ENCODE peak calls at places on chromosome 6, in six cellular contexts. One of them, this sample, is unnamed.

GRCh38 chr6:134896881-134897280 is 53.0 kb downstream of the ALDH8A1 start:
- DNase-seq in PC-9: no peak
- DNase-seq in HepG2: no peak
- DNase-seq in activated CD4-positive, alpha-beta T cell treated with anti-CD3 and anti-CD28 coated beads for 36 hours: no peak
- DNase-seq in fibroblast of mammary gland: no peak
- DNase-seq in GM23248: no peak
- DNase-seq in this sample: no peak

GRCh38 chr6:25628471-25629201 is 23.4 kb upstream of the SCGN start:
- DNase-seq in PC-9: no peak
- DNase-seq in HepG2: no peak
- DNase-seq in activated CD4-positive, alpha-beta T cell treated with anti-CD3 and anti-CD28 coated beads for 36 hours: no peak
- DNase-seq in fibroblast of mammary gland: peak
- DNase-seq in GM23248: no peak
- DNase-seq in this sample: no peak

GRCh38 chr6:104896914-104897313 is 37.2 kb upstream of the HACE1 start:
- DNase-seq in PC-9: no peak
- DNase-seq in HepG2: no peak
- DNase-seq in activated CD4-positive, alpha-beta T cell treated with anti-CD3 and anti-CD28 coated beads for 36 hours: no peak
- DNase-seq in fibroblast of mammary gland: peak
- DNase-seq in GM23248: peak
- DNase-seq in this sample: no peak

GRCh38 chr6:277746-278145 is 14.5 kb upstream of the DUSP22 start:
- DNase-seq in PC-9: no peak
- DNase-seq in HepG2: no peak
- DNase-seq in activated CD4-positive, alpha-beta T cell treated with anti-CD3 and anti-CD28 coated beads for 36 hours: no peak
- DNase-seq in fibroblast of mammary gland: no peak
- DNase-seq in GM23248: no peak
- DNase-seq in this sample: no peak

GRCh38 chr6:142372348-142372747 is 70.5 kb downstream of the ADGRG6 start:
- DNase-seq in PC-9: peak
- DNase-seq in HepG2: no peak
- DNase-seq in activated CD4-positive, alpha-beta T cell treated with anti-CD3 and anti-CD28 coated beads for 36 hours: no peak
- DNase-seq in fibroblast of mammary gland: peak
- DNase-seq in GM23248: no peak
- DNase-seq in this sample: no peak

GRCh38 chr6:81895511-81896185 is 143.2 kb upstream of the TENT5A start:
- DNase-seq in PC-9: peak
- DNase-seq in HepG2: peak
- DNase-seq in activated CD4-positive, alpha-beta T cell treated with anti-CD3 and anti-CD28 coated beads for 36 hours: no peak
- DNase-seq in fibroblast of mammary gland: peak
- DNase-seq in GM23248: peak
- DNase-seq in this sample: no peak

GRCh38 chr6:28125396-28125795 is 987 bp downstream of the ZSCAN16 start:
- DNase-seq in PC-9: no peak
- DNase-seq in HepG2: no peak
- DNase-seq in activated CD4-positive, alpha-beta T cell treated with anti-CD3 and anti-CD28 coated beads for 36 hours: no peak
- DNase-seq in fibroblast of mammary gland: no peak
- DNase-seq in GM23248: no peak
- DNase-seq in this sample: no peak

GRCh38 chr6:119637768-119638167 is 288.2 kb upstream of the MAN1A1 start:
- DNase-seq in PC-9: no peak
- DNase-seq in HepG2: no peak
- DNase-seq in activated CD4-positive, alpha-beta T cell treated with anti-CD3 and anti-CD28 coated beads for 36 hours: no peak
- DNase-seq in fibroblast of mammary gland: no peak
- DNase-seq in GM23248: no peak
- DNase-seq in this sample: no peak

GRCh38 chr6:35083507-35083906 is 57.6 kb downstream of the TCP11 start:
- DNase-seq in PC-9: no peak
- DNase-seq in HepG2: no peak
- DNase-seq in activated CD4-positive, alpha-beta T cell treated with anti-CD3 and anti-CD28 coated beads for 36 hours: no peak
- DNase-seq in fibroblast of mammary gland: no peak
- DNase-seq in GM23248: no peak
- DNase-seq in this sample: no peak

GRCh38 chr6:111715321-111715720 is 109.6 kb upstream of the TRAF3IP2 start:
- DNase-seq in PC-9: no peak
- DNase-seq in HepG2: no peak
- DNase-seq in activated CD4-positive, alpha-beta T cell treated with anti-CD3 and anti-CD28 coated beads for 36 hours: peak
- DNase-seq in fibroblast of mammary gland: no peak
- DNase-seq in GM23248: no peak
- DNase-seq in this sample: no peak

GRCh38 chr6:33314515-33314942 is 651 bp upstream of the TAPBP start:
- DNase-seq in PC-9: peak
- DNase-seq in HepG2: peak
- DNase-seq in activated CD4-positive, alpha-beta T cell treated with anti-CD3 and anti-CD28 coated beads for 36 hours: peak
- DNase-seq in fibroblast of mammary gland: peak
- DNase-seq in GM23248: peak
- DNase-seq in this sample: no peak

GRCh38 chr6:36666726-36667591 is 11.6 kb upstream of the CDKN1A start:
- DNase-seq in PC-9: peak
- DNase-seq in HepG2: peak
- DNase-seq in activated CD4-positive, alpha-beta T cell treated with anti-CD3 and anti-CD28 coated beads for 36 hours: no peak
- DNase-seq in fibroblast of mammary gland: peak
- DNase-seq in GM23248: peak
- DNase-seq in this sample: no peak

GRCh38 chr6:52087498-52087999 is at the start of gene PKHD1:
- DNase-seq in PC-9: no peak
- DNase-seq in HepG2: peak
- DNase-seq in activated CD4-positive, alpha-beta T cell treated with anti-CD3 and anti-CD28 coated beads for 36 hours: no peak
- DNase-seq in fibroblast of mammary gland: peak
- DNase-seq in GM23248: peak
- DNase-seq in this sample: no peak